ENCODE peak calls at places on chromosomes 5 and 9, in seven cellular contexts. Q is tibial nerve; S is CD8-positive, alpha-beta T cell; J is suprapubic skin; X is right atrium auricular region; V is pancreas; M is CD4-positive, CD25-positive, alpha-beta regulatory T cell. U is an unnamed sample. For H3K36me3, the result is how much of the 10 kb centered on the place peaks cover.

GRCh38 chr5:14258840-14259239 is 115.7 kb downstream of the TRIO start:
- DNase-seq in V (no peak), Q (no peak), J (no peak), S (no peak), X (no peak), M (no peak), U (no peak)

GRCh38 chr5:179820127-179820482 is 600 bp upstream of the SQSTM1 start:
- DNase-seq in S (no peak), M (no peak), V (no peak), J (no peak), X (no peak), Q (no peak), U (no peak)

GRCh38 chr9:2780326-2780725 is 63.0 kb downstream of the KCNV2 start:
- DNase-seq in S (no peak), V (no peak), M (no peak), X (no peak), J (no peak), Q (no peak), U (no peak)

GRCh38 chr9:129176786-129177442 is 1.1 kb downstream of the IER5L start:
- DNase-seq in X (no peak), S (peak), V (peak), Q (no peak), J (no peak), M (peak), U (no peak)

GRCh38 chr9:20649381-20649780 is 27.1 kb upstream of the MLLT3 start:
- DNase-seq in Q (no peak), M (no peak), J (no peak), S (no peak), X (no peak), V (no peak), U (no peak)

GRCh38 chr9:69936427-69936826 is 107.2 kb upstream of the MAMDC2 start:
- DNase-seq in J (no peak), X (no peak), S (no peak), M (no peak), V (no peak), Q (no peak), U (no peak)

GRCh38 chr9:134374301-134375010 is 48.2 kb downstream of the RXRA start:
- DNase-seq in J (no peak), Q (no peak), S (no peak), X (no peak), V (no peak), M (no peak), U (no peak)

GRCh38 chr5:124477002-124477546 is 269.4 kb downstream of the ZNF608 start:
- DNase-seq in X (no peak), V (no peak), J (no peak), S (no peak), Q (no peak), M (no peak), U (no peak)

GRCh38 chr9:81622471-81623245 is 66.7 kb downstream of the TLE1 start:
- DNase-seq in V (no peak), Q (no peak), M (no peak), J (no peak), X (no peak), S (no peak), U (no peak)

GRCh38 chr9:110261631-110262030 is 5.3 kb upstream of the TXN start:
- DNase-seq in J (no peak), V (no peak), X (no peak), S (no peak), Q (no peak), M (no peak), U (no peak)

GRCh38 chr5:84438456-84438855 is 53.8 kb upstream of the EDIL3 start:
- DNase-seq in S (no peak), X (no peak), J (no peak), V (no peak), M (no peak), Q (no peak), U (no peak)

GRCh38 chr9:98118640-98119601 is at the start of gene TRIM14:
- DNase-seq in X (no peak), M (peak), J (no peak), Q (no peak), S (peak), V (peak), U (peak)

DNA sequence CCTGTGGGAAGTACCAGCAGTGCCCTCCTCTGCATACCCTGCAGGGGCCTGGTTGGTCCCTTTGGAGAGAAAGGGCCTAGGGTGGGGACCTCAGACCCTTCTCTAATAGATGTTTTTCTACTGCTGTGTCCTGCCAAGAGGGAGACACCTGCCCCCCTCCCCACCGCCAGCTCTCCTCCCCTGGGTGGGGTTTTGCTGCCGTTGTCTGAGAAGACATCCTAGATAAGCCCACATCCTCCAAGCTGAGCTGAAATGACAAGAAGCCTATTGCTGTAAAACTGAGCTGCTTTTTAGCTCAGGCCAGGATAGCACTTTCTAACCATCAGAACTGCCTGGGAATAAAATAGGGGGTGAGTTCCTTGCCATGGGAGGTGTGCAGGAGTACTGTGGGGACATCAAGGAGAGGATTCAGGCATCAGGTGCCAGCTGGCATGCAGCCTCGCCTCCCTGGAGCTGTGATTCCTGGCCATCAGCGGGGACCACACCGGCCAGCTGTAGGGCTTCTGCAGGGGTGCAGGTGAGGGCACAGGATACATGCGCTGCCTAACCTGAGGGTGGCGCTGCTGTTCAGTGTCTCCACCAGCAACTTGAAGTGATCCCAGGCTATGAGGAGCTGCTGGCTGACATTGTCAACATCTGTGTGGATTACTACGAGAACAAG is 37.9 kb downstream of the CYFIP2 start:
- DNase-seq in Q (no peak), X (no peak), J (no peak), M (peak), S (peak), V (no peak), U (peak)
- H3K36me3 ChIP-seq in Q (under half), X (under half), J (under half), M (half or more), S (half or more), V (under half), U (under half)

GRCh38 chr5:121380066-121380465 is 471.6 kb upstream of the FTMT start:
- DNase-seq in V (no peak), M (no peak), Q (no peak), J (no peak), S (no peak), X (no peak), U (no peak)
- H3K36me3 ChIP-seq in V (under half), M (under half), Q (under half), J (under half), S (under half), X (under half), U (under half)

GRCh38 chr5:151130922-151131891 is 26.4 kb downstream of the ANXA6 start:
- DNase-seq in J (no peak), S (no peak), M (no peak), Q (no peak), V (no peak), X (no peak), U (peak)
- H3K36me3 ChIP-seq in J (half or more), S (half or more), M (half or more), Q (under half), V (under half), X (half or more), U (under half)

GRCh38 chr9:105328872-105329728 is 84.6 kb downstream of the SLC44A1 start:
- DNase-seq in Q (no peak), M (no peak), V (no peak), J (no peak), S (no peak), X (no peak), U (no peak)
- H3K36me3 ChIP-seq in Q (under half), M (under half), V (under half), J (under half), S (under half), X (under half), U (under half)

GRCh38 chr5:113240951-113241726 is 193.7 kb downstream of the TSSK1B start:
- DNase-seq in V (no peak), S (no peak), Q (no peak), J (no peak), M (no peak), X (no peak), U (no peak)

GRCh38 chr5:113243349-113243664 is 191.5 kb downstream of the TSSK1B start:
- DNase-seq in M (no peak), J (no peak), S (no peak), X (no peak), Q (no peak), V (no peak), U (no peak)

GRCh38 chr5:113242481-113243348 is 192.1 kb downstream of the TSSK1B start:
- DNase-seq in J (no peak), Q (no peak), M (no peak), X (no peak), S (no peak), V (no peak), U (no peak)

GRCh38 chr5:113237893-113238292 is 196.9 kb downstream of the TSSK1B start:
- DNase-seq in V (no peak), S (no peak), X (no peak), M (no peak), Q (no peak), J (no peak), U (no peak)

DNA sequence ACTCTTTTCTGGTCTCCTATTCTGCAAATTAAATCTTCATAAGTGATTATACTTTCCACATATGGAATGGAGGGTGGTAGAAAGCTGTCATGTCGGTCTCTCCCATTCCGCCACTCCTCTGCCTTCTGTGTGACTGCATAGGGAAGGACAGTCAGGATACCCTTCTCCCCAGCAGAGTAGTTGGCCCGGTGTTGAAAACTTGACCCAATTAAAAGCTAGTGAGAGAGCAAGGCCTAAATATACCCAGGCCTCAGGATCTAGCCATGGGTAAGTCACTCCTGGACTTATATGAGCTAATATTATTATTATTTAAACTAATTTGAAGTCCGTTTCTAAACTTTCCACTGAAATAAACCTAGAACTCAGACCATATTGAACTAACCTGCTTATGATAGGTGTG is 194.8 kb downstream of the TSSK1B start:
- DNase-seq in V (no peak), S (no peak), X (no peak), Q (no peak), M (no peak), J (no peak), U (no peak)
- H3K36me3 ChIP-seq in V (under half), S (under half), X (under half), Q (under half), M (under half), J (under half), U (under half)

DNA sequence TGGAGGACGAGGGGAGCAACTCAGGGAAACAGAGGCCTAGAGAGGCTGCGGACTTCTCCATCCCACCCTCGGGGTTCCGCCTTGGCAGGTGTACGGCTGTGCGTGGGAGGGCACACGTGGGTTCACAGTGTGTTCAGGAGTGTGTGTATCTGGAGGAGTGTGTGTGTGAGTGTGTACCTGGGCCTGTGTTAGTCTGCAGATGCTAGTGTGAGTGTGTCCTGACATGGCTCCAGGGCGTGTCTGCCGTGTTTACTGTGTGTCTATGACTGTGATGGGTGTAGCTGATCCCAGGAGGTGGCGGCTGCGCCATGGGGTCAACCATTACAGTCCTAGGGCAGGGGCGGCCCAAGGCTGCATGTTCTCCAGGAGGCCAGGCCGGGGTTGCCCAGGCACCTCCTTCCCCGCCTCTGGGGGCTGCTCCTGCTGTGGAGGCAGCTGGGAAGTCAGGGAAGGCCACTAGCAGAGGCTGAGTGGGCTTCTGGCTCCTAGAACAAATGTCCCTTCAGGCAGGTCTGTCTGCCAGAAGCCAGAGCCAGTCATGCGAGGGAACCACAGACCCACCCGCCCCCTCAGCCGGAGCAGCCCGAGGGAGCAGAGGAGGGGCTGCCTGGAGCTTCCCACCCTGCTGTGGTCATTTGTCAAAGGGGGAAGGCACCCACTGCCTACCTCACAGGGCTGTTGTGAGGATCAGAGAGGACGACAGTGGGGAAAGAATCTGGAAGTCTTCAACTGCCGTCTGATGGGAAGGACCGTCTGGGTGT is 21.4 kb downstream of the CRB2 start:
- DNase-seq in X (no peak), J (no peak), V (no peak), S (no peak), Q (no peak), M (no peak), U (no peak)
- H3K36me3 ChIP-seq in X (under half), J (under half), V (under half), S (under half), Q (under half), M (under half), U (under half)

GRCh38 chr9:33290247-33290993 is at the start of gene NFX1:
- DNase-seq in S (peak), X (peak), V (peak), J (peak), M (peak), Q (peak), U (peak)

GRCh38 chr9:33290994-33291397 is 680 bp downstream of the NFX1 start:
- DNase-seq in J (no peak), X (no peak), V (no peak), S (no peak), M (no peak), Q (no peak), U (no peak)

GRCh38 chr9:33294670-33295432 is 4.5 kb downstream of the NFX1 start:
- DNase-seq in M (no peak), Q (no peak), V (no peak), J (no peak), X (no peak), S (no peak), U (no peak)

GRCh38 chr9:33295571-33295970 is 5.3 kb downstream of the NFX1 start:
- DNase-seq in S (no peak), J (no peak), V (no peak), M (no peak), X (no peak), Q (no peak), U (no peak)

GRCh38 chr9:33293782-33294181 is 3.5 kb downstream of the NFX1 start:
- DNase-seq in Q (no peak), J (no peak), X (no peak), S (no peak), V (no peak), M (no peak), U (no peak)
- H3K36me3 ChIP-seq in Q (under half), J (half or more), X (under half), S (under half), V (under half), M (under half), U (under half)